ENCODE peak calls at places on chromosomes 16 and 17, in four cellular contexts. One of them, this sample, is unnamed. For H3K9me3, the result is how much of the 10 kb centered on the place peaks cover.

GRCh38 chr16:7216719-7217118 is 115.9 kb upstream of the RBFOX1 start:
- DNase-seq in prostate gland: no peak
- DNase-seq in left ventricle myocardium inferior: no peak
- DNase-seq in uterus: no peak
- DNase-seq in this sample: no peak

GRCh38 chr16:55323637-55324490 is at the start of gene IRX6:
- DNase-seq in uterus: no peak
- DNase-seq in left ventricle myocardium inferior: peak
- DNase-seq in prostate gland: no peak
- DNase-seq in this sample: peak

GRCh38 chr16:48161906-48162305 is 6.1 kb upstream of the ABCC12 start:
- DNase-seq in prostate gland: no peak
- DNase-seq in uterus: no peak
- DNase-seq in left ventricle myocardium inferior: no peak
- DNase-seq in this sample: no peak

GRCh38 chr17:74271902-74272563 is 2.0 kb upstream of the DNAI2 start:
- DNase-seq in prostate gland: no peak
- DNase-seq in uterus: no peak
- DNase-seq in left ventricle myocardium inferior: peak
- DNase-seq in this sample: no peak

GRCh38 chr17:80949451-80950421 is 41.9 kb upstream of the CHMP6 start:
- DNase-seq in left ventricle myocardium inferior: no peak
- DNase-seq in prostate gland: no peak
- DNase-seq in uterus: peak
- DNase-seq in this sample: peak

GRCh38 chr16:85046957-85047866 is 19.6 kb downstream of the KIAA0513 start:
- DNase-seq in uterus: no peak
- DNase-seq in left ventricle myocardium inferior: no peak
- DNase-seq in prostate gland: peak
- DNase-seq in this sample: no peak

GRCh38 chr16:77898671-77899211 is 110.4 kb downstream of the VAT1L start:
- DNase-seq in left ventricle myocardium inferior: no peak
- DNase-seq in prostate gland: no peak
- DNase-seq in uterus: no peak
- DNase-seq in this sample: no peak

GRCh38 chr17:82180776-82181528 is 31.7 kb downstream of the CCDC57 start:
- DNase-seq in prostate gland: no peak
- DNase-seq in left ventricle myocardium inferior: no peak
- DNase-seq in uterus: no peak
- DNase-seq in this sample: no peak

GRCh38 chr17:4938670-4939553 is 934 bp downstream of the SLC25A11 start:
- DNase-seq in uterus: no peak
- DNase-seq in prostate gland: no peak
- DNase-seq in left ventricle myocardium inferior: no peak
- DNase-seq in this sample: no peak

GRCh38 chr16:82061861-82062525 is 26.9 kb downstream of the HSD17B2 start:
- DNase-seq in uterus: no peak
- DNase-seq in prostate gland: no peak
- DNase-seq in left ventricle myocardium inferior: no peak
- DNase-seq in this sample: no peak

GRCh38 chr16:85528528-85529387 is 84.4 kb upstream of the GSE1 start:
- DNase-seq in left ventricle myocardium inferior: no peak
- DNase-seq in prostate gland: no peak
- DNase-seq in uterus: no peak
- DNase-seq in this sample: peak

GRCh38 chr16:47358816-47359215 is 102.0 kb downstream of the ITFG1 start:
- DNase-seq in prostate gland: no peak
- DNase-seq in left ventricle myocardium inferior: no peak
- DNase-seq in uterus: no peak
- DNase-seq in this sample: no peak

GRCh38 chr16:7218936-7219335 is 113.7 kb upstream of the RBFOX1 start:
- DNase-seq in left ventricle myocardium inferior: no peak
- DNase-seq in uterus: no peak
- DNase-seq in prostate gland: no peak
- DNase-seq in this sample: no peak

GRCh38 chr16:87453326-87453725 is 39.5 kb downstream of the ZCCHC14 start:
- DNase-seq in left ventricle myocardium inferior: no peak
- DNase-seq in uterus: no peak
- DNase-seq in prostate gland: no peak
- DNase-seq in this sample: no peak

GRCh38 chr16:13471036-13471435 is 448.9 kb upstream of the ERCC4 start:
- DNase-seq in left ventricle myocardium inferior: no peak
- DNase-seq in uterus: no peak
- DNase-seq in prostate gland: no peak
- DNase-seq in this sample: no peak

GRCh38 chr17:75031972-75032895 is 14.5 kb downstream of the ATP5PD start:
- DNase-seq in prostate gland: peak
- DNase-seq in uterus: peak
- DNase-seq in left ventricle myocardium inferior: peak
- DNase-seq in this sample: peak

GRCh38 chr17:29933379-29933778 is 3.4 kb upstream of the SSH2 start:
- DNase-seq in left ventricle myocardium inferior: no peak
- DNase-seq in uterus: no peak
- DNase-seq in prostate gland: no peak
- DNase-seq in this sample: no peak

GRCh38 chr16:20781697-20782096 is 17.9 kb downstream of the ACSM3 start:
- DNase-seq in uterus: no peak
- DNase-seq in left ventricle myocardium inferior: no peak
- DNase-seq in prostate gland: no peak
- DNase-seq in this sample: no peak

GRCh38 chr17:83152745-83153611 is 73.6 kb downstream of the METRNL start:
- DNase-seq in prostate gland: no peak
- DNase-seq in uterus: no peak
- DNase-seq in left ventricle myocardium inferior: peak
- DNase-seq in this sample: no peak

GRCh38 chr17:20213429-20213828 is 204.3 kb downstream of the SPECC1 start:
- DNase-seq in left ventricle myocardium inferior: no peak
- DNase-seq in prostate gland: no peak
- DNase-seq in uterus: no peak
- DNase-seq in this sample: no peak

GRCh38 chr17:77564278-77564920 is 394.1 kb upstream of the TNRC6C start:
- DNase-seq in uterus: no peak
- DNase-seq in prostate gland: no peak
- DNase-seq in left ventricle myocardium inferior: no peak
- DNase-seq in this sample: no peak

GRCh38 chr16:24536671-24537070 is 2.7 kb upstream of the RBBP6 start:
- DNase-seq in prostate gland: no peak
- DNase-seq in uterus: no peak
- DNase-seq in left ventricle myocardium inferior: no peak
- DNase-seq in this sample: no peak

GRCh38 chr17:11238710-11239109 is 2.3 kb upstream of the SHISA6 start:
- DNase-seq in left ventricle myocardium inferior: no peak
- DNase-seq in prostate gland: peak
- DNase-seq in uterus: no peak
- DNase-seq in this sample: no peak

GRCh38 chr17:4679652-4680051 is 24.3 kb downstream of the PELP1 start:
- DNase-seq in left ventricle myocardium inferior: no peak
- DNase-seq in uterus: no peak
- DNase-seq in prostate gland: no peak
- DNase-seq in this sample: no peak

DNA sequence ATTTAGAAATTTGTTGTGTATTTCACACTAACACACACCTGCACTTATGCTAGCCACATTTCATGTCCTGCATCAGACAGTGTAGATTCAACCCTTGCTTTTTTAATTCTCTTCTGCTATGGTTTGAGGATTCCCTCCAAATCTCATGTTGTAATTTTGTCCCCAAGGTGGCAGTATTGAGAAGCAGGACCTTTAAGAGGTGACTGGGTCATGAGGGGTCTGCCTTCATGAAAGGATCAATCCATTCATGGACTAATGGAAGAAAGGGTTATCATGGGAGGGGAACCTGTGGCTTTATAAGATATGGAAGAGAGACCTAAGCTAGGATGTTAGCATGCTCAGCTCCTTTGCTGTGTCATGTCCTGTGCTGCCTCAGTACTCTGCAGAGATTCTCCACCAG is 1032.2 kb downstream of the CDH11 start:
- DNase-seq in prostate gland: no peak
- DNase-seq in left ventricle myocardium inferior: no peak
- DNase-seq in uterus: no peak
- DNase-seq in this sample: peak
- TF ChIP-seq CTCF in prostate gland: no peak
- TF ChIP-seq CTCF in left ventricle myocardium inferior: peak
- TF ChIP-seq CTCF in uterus: no peak
- TF ChIP-seq CTCF in this sample: peak

DNA sequence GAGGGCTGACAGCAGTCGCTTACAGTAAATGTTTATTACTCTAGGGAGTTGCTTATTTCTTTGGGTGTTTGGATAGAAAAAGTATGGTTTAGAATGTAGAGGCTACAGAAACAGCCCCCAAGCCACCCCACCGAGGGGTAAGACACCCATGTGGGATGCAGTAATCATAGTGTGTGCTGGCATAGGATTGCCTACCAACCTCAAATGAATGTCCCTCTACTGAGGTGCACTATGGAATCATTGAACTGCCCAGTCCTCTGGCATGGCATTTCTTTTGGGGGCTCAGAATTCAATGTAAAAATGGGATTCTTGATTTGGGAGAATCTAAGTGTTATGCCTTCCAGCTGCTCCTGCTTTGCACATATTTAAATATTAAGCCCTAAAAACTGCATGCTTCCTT is 46.8 kb downstream of the ZNF267 start:
- DNase-seq in prostate gland: no peak
- DNase-seq in uterus: no peak
- DNase-seq in left ventricle myocardium inferior: no peak
- DNase-seq in this sample: no peak
- H3K9me3 ChIP-seq in prostate gland: under half
- H3K9me3 ChIP-seq in uterus: under half
- H3K9me3 ChIP-seq in left ventricle myocardium inferior: half or more
- H3K9me3 ChIP-seq in this sample: under half

DNA sequence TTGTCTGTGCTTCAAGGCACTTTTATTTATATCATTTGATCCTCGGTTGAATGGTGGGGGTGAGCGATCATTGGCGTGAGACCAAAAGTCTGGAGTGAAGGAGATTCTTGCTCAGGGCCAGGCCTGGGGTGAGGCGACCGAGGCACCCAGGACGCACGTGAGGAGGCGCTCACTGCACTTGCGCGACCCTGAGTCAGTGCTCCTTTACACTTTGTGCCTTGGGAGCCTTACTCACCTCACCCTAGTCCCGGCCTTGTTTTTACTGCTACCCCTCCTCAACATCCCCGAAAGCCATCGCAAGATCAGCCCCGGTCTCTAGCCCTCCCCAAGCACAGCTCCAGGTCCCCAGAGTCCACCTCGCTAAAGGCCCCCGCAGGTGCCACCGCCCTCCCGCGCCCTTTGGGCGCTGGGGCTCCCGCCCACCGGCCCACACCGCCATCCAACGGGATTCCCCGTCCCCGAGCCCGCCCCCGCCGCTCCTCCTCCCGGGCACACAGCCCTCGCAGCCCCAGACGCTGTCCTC is 496 bp downstream of the EZH1 start:
- DNase-seq in uterus: peak
- DNase-seq in prostate gland: peak
- DNase-seq in left ventricle myocardium inferior: peak
- DNase-seq in this sample: peak
- TF ChIP-seq CTCF in uterus: no peak
- TF ChIP-seq CTCF in prostate gland: no peak
- TF ChIP-seq CTCF in left ventricle myocardium inferior: no peak
- TF ChIP-seq CTCF in this sample: no peak

GRCh38 chr16:35147556-35148504 is 1688.4 kb downstream of the TP53TG3F start:
- DNase-seq in left ventricle myocardium inferior: no peak
- DNase-seq in uterus: no peak
- DNase-seq in prostate gland: no peak
- DNase-seq in this sample: no peak
- H3K9me3 ChIP-seq in left ventricle myocardium inferior: under half
- H3K9me3 ChIP-seq in uterus: under half
- H3K9me3 ChIP-seq in prostate gland: under half
- H3K9me3 ChIP-seq in this sample: under half

GRCh38 chr17:39753514-39754160 is 15.9 kb downstream of the GRB7 start:
- DNase-seq in left ventricle myocardium inferior: peak
- DNase-seq in uterus: no peak
- DNase-seq in prostate gland: peak
- DNase-seq in this sample: peak
- TF ChIP-seq CTCF in left ventricle myocardium inferior: no peak
- TF ChIP-seq CTCF in uterus: no peak
- TF ChIP-seq CTCF in prostate gland: no peak
- TF ChIP-seq CTCF in this sample: no peak

GRCh38 chr17:54157542-54157941 is 334.8 kb downstream of the KIF2B start:
- DNase-seq in left ventricle myocardium inferior: no peak
- DNase-seq in uterus: no peak
- DNase-seq in prostate gland: no peak
- DNase-seq in this sample: no peak
- H3K9me3 ChIP-seq in left ventricle myocardium inferior: under half
- H3K9me3 ChIP-seq in uterus: under half
- H3K9me3 ChIP-seq in prostate gland: under half
- H3K9me3 ChIP-seq in this sample: under half